ENCODE peak calls at places on chromosomes 16 and 17, in five cellular contexts. I is stimulated activated CD4-positive, alpha-beta T cell treated with anti-CD3 and anti-CD28 coated beads, Interleukin-4, amount 100 ng/mL, for 48 hours; P is NCI-H1930; H is kidney glomerular epithelial cell; R is body of pancreas. V is an unnamed sample.

GRCh38 chr16:75267631-75268264 is 16.3 kb upstream of the BCAR1 start:
- DNase-seq in I (no peak), P (no peak), H (peak; percentile 80), R (peak; percentile 89), V (peak; percentile 87)

GRCh38 chr17:62897706-62898105 is 68.3 kb upstream of the TANC2 start:
- DNase-seq in I (no peak), P (no peak), H (no peak), R (no peak), V (no peak)

GRCh38 chr16:920722-921121 is 50.1 kb downstream of the LMF1 start:
- DNase-seq in I (no peak), P (no peak), H (no peak), R (no peak), V (no peak)

GRCh38 chr16:69404275-69404805 is 18.5 kb upstream of the TERF2 start:
- DNase-seq in I (no peak), P (no peak), H (peak; percentile 79), R (peak; percentile 41), V (peak; percentile 35)

GRCh38 chr17:29578626-29579485 is 10.4 kb downstream of the TP53I13 start:
- DNase-seq in I (no peak), P (no peak), H (no peak), R (peak; percentile 4), V (no peak)

GRCh38 chr16:47320546-47321315 is 140.1 kb downstream of the ITFG1 start:
- DNase-seq in I (no peak), P (no peak), H (no peak), R (no peak), V (peak; percentile 13)

GRCh38 chr17:37360632-37361031 is 15.2 kb upstream of the C17orf78 start:
- DNase-seq in I (no peak), P (no peak), H (no peak), R (no peak), V (peak; percentile 24)

GRCh38 chr16:11670171-11671131 is 2.2 kb downstream of the SNN start:
- DNase-seq in I (no peak), P (no peak), H (no peak), R (peak; percentile 59), V (no peak)

GRCh38 chr17:42322382-42323267 is 34.3 kb downstream of the STAT5A start:
- DNase-seq in I (peak; percentile 90), P (peak; percentile 87), H (peak; percentile 78), R (peak; percentile 98), V (peak; percentile 91)

GRCh38 chr17:40813804-40814203 is 8.6 kb downstream of the KRT10 start:
- DNase-seq in I (no peak), P (no peak), H (no peak), R (no peak), V (no peak)

GRCh38 chr16:1723450-1724147 is 17.6 kb downstream of the MAPK8IP3 start:
- DNase-seq in I (peak; percentile 21), P (no peak), H (peak; percentile 32), R (peak; percentile 62), V (peak; percentile 59)

GRCh38 chr17:78918979-78919378 is 6.2 kb downstream of the TIMP2 start:
- DNase-seq in I (no peak), P (no peak), H (no peak), R (peak; percentile 41), V (no peak)

GRCh38 chr17:1390422-1391367 is 9.3 kb downstream of the YWHAE start:
- DNase-seq in I (no peak), P (no peak), H (no peak), R (no peak), V (no peak)

GRCh38 chr17:20092973-20093626 is 83.9 kb downstream of the SPECC1 start:
- DNase-seq in I (no peak), P (no peak), H (no peak), R (no peak), V (no peak)

GRCh38 chr17:75601057-75601987 is 13.7 kb downstream of the MYO15B start:
- DNase-seq in I (peak; percentile 54), P (peak; percentile 61), H (no peak), R (peak; percentile 75), V (peak; percentile 73)

GRCh38 chr17:40366861-40367518 is 2.5 kb upstream of the GJD3 start:
- DNase-seq in I (no peak), P (no peak), H (no peak), R (no peak), V (no peak)